ENCODE peak calls at places on chromosomes 1 and 21, in four cellular contexts. P, J, C and Z are unnamed samples.

GRCh38 chr1:30083800-30084464 is 639.5 kb downstream of the MATN1 start:
- DNase-seq in P (peak), J (no peak), C (no peak), Z (peak)

GRCh38 chr21:45262616-45263015 is 25.1 kb downstream of the POFUT2 start:
- DNase-seq in P (no peak), J (no peak), C (no peak), Z (no peak)

GRCh38 chr1:170836146-170836545 is 99.2 kb upstream of the MROH9 start:
- DNase-seq in P (peak), J (no peak), C (no peak), Z (no peak)

GRCh38 chr21:32196001-32196400 is 82.8 kb downstream of the MIS18A start:
- DNase-seq in P (no peak), J (no peak), C (no peak), Z (no peak)

GRCh38 chr1:21818661-21819060 is 6.6 kb downstream of the LDLRAD2 start:
- DNase-seq in P (no peak), J (peak), C (no peak), Z (no peak)

GRCh38 chr1:184389446-184389845 is 2.6 kb downstream of the C1orf21 start:
- DNase-seq in P (peak), J (no peak), C (no peak), Z (no peak)

GRCh38 chr1:1211541-1212511 is 2.1 kb downstream of the TNFRSF4 start:
- DNase-seq in P (no peak), J (no peak), C (no peak), Z (no peak)

GRCh38 chr1:12472798-12473551 is 145.0 kb downstream of the DHRS3 start:
- DNase-seq in P (no peak), J (peak), C (no peak), Z (no peak)

GRCh38 chr21:39103689-39104088 is 79.6 kb downstream of the PSMG1 start:
- DNase-seq in P (peak), J (no peak), C (no peak), Z (no peak)

GRCh38 chr21:43849532-43850299 is 15.3 kb upstream of the AGPAT3 start:
- DNase-seq in P (no peak), J (no peak), C (no peak), Z (no peak)

GRCh38 chr1:85607913-85608250 is 27.3 kb downstream of the CCN1 start:
- DNase-seq in P (peak), J (no peak), C (no peak), Z (no peak)

GRCh38 chr1:116359060-116359830 is 13.8 kb upstream of the ATP1A1 start:
- DNase-seq in P (no peak), J (no peak), C (no peak), Z (peak)

GRCh38 chr1:84997667-84998600 is 1.0 kb upstream of the MCOLN2 start:
- DNase-seq in P (peak), J (no peak), C (no peak), Z (no peak)

GRCh38 chr1:155081472-155082300 is 3.0 kb downstream of the EFNA3 start:
- DNase-seq in P (no peak), J (peak), C (no peak), Z (no peak)

GRCh38 chr1:247848346-247848745 is 6.7 kb upstream of the OR11L1 start:
- DNase-seq in P (no peak), J (no peak), C (no peak), Z (no peak)
- TF ChIP-seq CTCF in P (no peak), J (no peak), C (no peak), Z (no peak)

GRCh38 chr1:149978547-149979023 is 31.9 kb downstream of the OTUD7B start:
- DNase-seq in P (no peak), J (no peak), C (no peak), Z (peak)

GRCh38 chr1:149979972-149980548 is 30.5 kb downstream of the OTUD7B start:
- DNase-seq in P (no peak), J (no peak), C (no peak), Z (no peak)

GRCh38 chr1:149977345-149977744 is 33.2 kb downstream of the OTUD7B start:
- DNase-seq in P (no peak), J (no peak), C (no peak), Z (no peak)

GRCh38 chr1:149979245-149979971 is 31.1 kb downstream of the OTUD7B start:
- DNase-seq in P (no peak), J (no peak), C (no peak), Z (no peak)
- H2AFZ ChIP-seq in P (no peak), J (no peak), C (no peak), Z (no peak)

DNA sequence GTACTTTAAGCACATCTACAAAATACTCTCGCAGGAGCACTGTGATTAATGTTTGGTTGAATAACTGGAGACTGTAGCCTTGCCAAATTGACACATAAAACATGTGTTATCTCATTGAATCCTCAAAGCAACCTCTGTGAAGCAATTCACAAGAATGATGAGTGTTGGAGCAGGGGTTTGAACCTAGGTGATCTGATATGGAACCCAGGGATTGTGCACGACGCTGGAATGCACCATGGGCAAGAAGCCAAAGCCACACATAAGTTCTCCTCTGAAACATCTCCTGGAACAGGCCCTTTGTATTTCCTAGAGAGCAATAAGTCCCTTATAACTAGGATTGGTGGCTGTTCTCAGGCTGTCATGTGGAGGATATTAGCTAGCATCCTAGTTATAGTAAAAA is 124.6 kb upstream of the IVNS1ABP start:
- DNase-seq in P (peak), J (no peak), C (no peak), Z (peak)
- TF ChIP-seq FOS in P (no peak), J (no peak), C (no peak), Z (no peak)

GRCh38 chr1:46431695-46432094 is 37.6 kb downstream of the FAAH start:
- DNase-seq in P (no peak), J (no peak), C (no peak), Z (no peak)
- TF ChIP-seq CTCF in P (no peak), J (no peak), C (no peak), Z (no peak)

DNA sequence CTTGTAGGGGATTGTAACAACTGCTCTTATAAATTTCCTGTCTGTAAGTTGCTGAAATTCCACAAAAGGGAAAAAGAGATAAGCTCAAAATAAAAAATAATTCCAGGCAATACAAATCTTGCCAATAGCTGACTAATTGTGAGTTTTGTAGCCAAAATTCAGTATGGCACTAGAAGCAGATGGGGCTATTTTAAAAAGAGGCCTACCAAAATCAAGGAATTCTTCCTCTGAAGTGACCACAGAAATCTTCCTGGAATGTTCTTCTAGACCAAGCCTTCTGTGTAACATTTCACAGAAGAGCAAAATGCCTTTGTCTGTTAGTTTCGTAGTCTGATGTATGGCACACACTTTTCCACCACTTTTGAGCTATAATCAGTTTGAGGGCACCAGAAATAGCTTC is 127.6 kb downstream of the CYYR1 start:
- DNase-seq in P (peak), J (no peak), C (no peak), Z (no peak)
- H2AFZ ChIP-seq in P (no peak), J (no peak), C (no peak), Z (no peak)